ENCODE peak calls at places on chromosomes 11 and 22, in four cellular contexts. One of them, this sample, is unnamed.
A peak's percentile ranks its signal among the peaks of the same experiment; 100 is the strongest.

GRCh38 chr11:4523666-4524065 is 21.3 kb upstream of the OR52M1 start:
- DNase-seq in A549: no peak
- DNase-seq in left ventricle myocardium inferior: no peak
- DNase-seq in stomach: no peak
- DNase-seq in this sample: no peak

GRCh38 chr11:78290293-78291176 is 101.8 kb downstream of the USP35 start:
- DNase-seq in A549: peak; percentile 50
- DNase-seq in left ventricle myocardium inferior: no peak
- DNase-seq in stomach: peak; percentile 28
- DNase-seq in this sample: no peak

GRCh38 chr11:94151903-94152677 is 23.4 kb downstream of the PANX1 start:
- DNase-seq in A549: peak; percentile 62
- DNase-seq in left ventricle myocardium inferior: no peak
- DNase-seq in stomach: peak; percentile 37
- DNase-seq in this sample: peak; percentile 71

GRCh38 chr11:61598886-61599868 is 18.3 kb upstream of the SYT7 start:
- DNase-seq in A549: no peak
- DNase-seq in left ventricle myocardium inferior: peak; percentile 60
- DNase-seq in stomach: no peak
- DNase-seq in this sample: no peak

GRCh38 chr11:120024046-120024445 is 113.9 kb downstream of the TRIM29 start:
- DNase-seq in A549: no peak
- DNase-seq in left ventricle myocardium inferior: no peak
- DNase-seq in stomach: no peak
- DNase-seq in this sample: no peak

GRCh38 chr11:35862666-35863065 is 81.2 kb upstream of the LDLRAD3 start:
- DNase-seq in A549: no peak
- DNase-seq in left ventricle myocardium inferior: no peak
- DNase-seq in stomach: no peak
- DNase-seq in this sample: no peak

GRCh38 chr11:20022363-20023081 is 137.8 kb downstream of the DBX1 start:
- DNase-seq in A549: peak; percentile 50
- DNase-seq in left ventricle myocardium inferior: no peak
- DNase-seq in stomach: no peak
- DNase-seq in this sample: no peak

GRCh38 chr22:21921729-21922128 is 30.9 kb downstream of the PPM1F start:
- DNase-seq in A549: no peak
- DNase-seq in left ventricle myocardium inferior: no peak
- DNase-seq in stomach: no peak
- DNase-seq in this sample: peak; percentile 74

GRCh38 chr22:40452730-40453487 is 82.5 kb downstream of the SGSM3 start:
- DNase-seq in A549: no peak
- DNase-seq in left ventricle myocardium inferior: no peak
- DNase-seq in stomach: no peak
- DNase-seq in this sample: no peak

GRCh38 chr11:110251837-110252236 is 44.6 kb downstream of the RDX start:
- DNase-seq in A549: peak; percentile 31
- DNase-seq in left ventricle myocardium inferior: no peak
- DNase-seq in stomach: peak; percentile 49
- DNase-seq in this sample: no peak
- H3K27ac ChIP-seq in A549: peak overlapping the region; percentile 69
- H3K27ac ChIP-seq in left ventricle myocardium inferior: peak overlapping the region; percentile 67
- H3K27ac ChIP-seq in stomach: peak overlapping the region; percentile 13
- H3K27ac ChIP-seq in this sample: peak overlapping the region; percentile 34

DNA sequence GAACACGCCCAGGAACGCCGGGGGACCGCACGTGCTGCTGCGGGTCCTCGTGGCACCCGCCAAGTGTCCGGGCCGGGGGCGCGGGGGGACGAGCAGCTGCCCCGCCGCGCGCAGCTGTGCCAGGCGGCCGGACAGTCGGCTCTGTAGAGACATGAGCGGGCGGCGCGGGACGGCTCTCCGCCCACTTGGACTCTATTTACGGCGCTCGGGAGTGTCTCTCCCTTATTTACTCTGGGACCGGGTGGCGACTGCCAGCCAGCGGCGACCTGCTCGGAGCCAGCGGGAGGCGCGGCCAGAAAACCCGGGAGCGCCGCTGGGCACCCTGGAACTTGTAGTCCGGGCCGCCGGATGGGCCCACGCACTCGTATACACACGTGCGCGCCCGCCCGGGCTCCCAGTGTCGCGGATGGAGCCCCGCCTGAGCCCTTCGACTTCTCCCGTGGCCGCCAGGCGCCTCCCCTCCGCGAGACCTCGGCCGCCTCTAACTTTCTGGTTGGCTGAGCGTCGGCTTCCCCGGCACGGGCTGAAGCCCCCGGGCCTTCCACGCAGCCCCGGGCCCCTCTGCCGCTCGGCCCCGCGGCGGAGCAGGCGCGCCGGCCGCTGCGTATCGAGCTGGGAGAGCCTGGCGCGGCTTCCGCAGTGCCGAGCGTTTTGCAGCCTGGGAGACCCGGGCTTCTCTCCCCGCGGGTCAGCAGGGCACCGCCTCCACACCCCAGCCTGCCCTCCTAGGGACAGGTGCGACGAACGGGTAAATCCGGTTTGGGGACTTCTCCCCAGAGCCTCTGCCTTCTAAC is at the start of gene MACROD1:
- DNase-seq in A549: peak; percentile 91
- DNase-seq in left ventricle myocardium inferior: peak; percentile 91
- DNase-seq in stomach: peak; percentile 95
- DNase-seq in this sample: peak; percentile 91
- H3K4me3 ChIP-seq in A549: peak within 1 kb of the TSS; percentile 81
- H3K4me3 ChIP-seq in left ventricle myocardium inferior: peak within 1 kb of the TSS; percentile 90
- H3K4me3 ChIP-seq in stomach: peak within 1 kb of the TSS; percentile 82
- H3K4me3 ChIP-seq in this sample: peak within 1 kb of the TSS; percentile 67

GRCh38 chr11:123645576-123645975 is 8.8 kb downstream of the SCN3B start:
- DNase-seq in A549: no peak
- DNase-seq in left ventricle myocardium inferior: no peak
- DNase-seq in stomach: no peak
- DNase-seq in this sample: no peak

GRCh38 chr11:123640677-123641494 is 13.5 kb downstream of the SCN3B start:
- DNase-seq in A549: peak; percentile 35
- DNase-seq in left ventricle myocardium inferior: peak; percentile 29
- DNase-seq in stomach: peak; percentile 53
- DNase-seq in this sample: no peak

GRCh38 chr11:123640029-123640428 is 14.4 kb downstream of the SCN3B start:
- DNase-seq in A549: no peak
- DNase-seq in left ventricle myocardium inferior: no peak
- DNase-seq in stomach: no peak
- DNase-seq in this sample: no peak

GRCh38 chr11:123641495-123641840 is 13.0 kb downstream of the SCN3B start:
- DNase-seq in A549: no peak
- DNase-seq in left ventricle myocardium inferior: no peak
- DNase-seq in stomach: no peak
- DNase-seq in this sample: no peak

DNA sequence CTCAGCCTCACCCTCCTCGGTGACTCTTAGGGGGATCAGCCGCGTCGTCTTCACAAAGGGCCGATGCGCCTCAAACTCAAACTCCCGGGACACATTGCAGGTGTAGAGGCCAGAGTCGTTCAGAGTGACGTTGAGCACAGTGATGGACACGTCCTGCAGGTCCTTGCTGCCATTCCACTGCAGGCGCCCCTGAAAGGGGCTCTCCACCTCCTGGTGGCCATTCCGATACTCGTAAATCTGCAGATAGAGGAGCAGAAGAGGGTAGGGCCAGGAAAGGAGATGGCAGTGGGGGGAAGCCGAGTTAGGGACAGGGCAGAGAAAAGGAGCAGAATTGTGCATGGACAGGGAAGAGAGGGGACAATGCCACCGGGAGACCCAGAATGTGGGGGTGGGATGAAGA is 12.0 kb downstream of the SCN3B start:
- DNase-seq in A549: no peak
- DNase-seq in left ventricle myocardium inferior: no peak
- DNase-seq in stomach: no peak
- DNase-seq in this sample: no peak
- TF ChIP-seq CTCF in A549: no peak
- TF ChIP-seq CTCF in left ventricle myocardium inferior: no peak
- TF ChIP-seq CTCF in stomach: no peak
- TF ChIP-seq CTCF in this sample: no peak

DNA sequence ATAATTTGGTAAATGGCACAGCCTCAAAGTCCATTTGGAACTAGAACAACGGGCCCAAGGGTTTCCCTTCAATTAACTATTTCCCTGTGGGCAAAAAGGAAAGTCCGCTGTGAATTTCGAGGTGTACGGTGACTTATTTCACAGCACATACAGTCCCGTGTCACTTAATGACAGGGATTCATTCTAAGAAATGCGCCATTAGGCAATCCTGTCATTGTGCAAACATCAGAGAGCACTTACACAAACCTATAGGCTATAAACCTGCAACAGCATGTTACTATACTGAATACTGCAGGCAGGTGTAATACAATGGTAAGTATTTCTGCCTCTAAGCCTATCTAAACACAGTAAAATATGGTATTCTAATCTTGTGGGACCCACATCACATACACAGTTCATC is 551.6 kb downstream of the OPCML start:
- DNase-seq in A549: no peak
- DNase-seq in left ventricle myocardium inferior: no peak
- DNase-seq in stomach: no peak
- DNase-seq in this sample: no peak
- H3K27ac ChIP-seq in A549: no peak overlapping the region
- H3K27ac ChIP-seq in left ventricle myocardium inferior: no peak overlapping the region
- H3K27ac ChIP-seq in stomach: no peak overlapping the region
- H3K27ac ChIP-seq in this sample: no peak overlapping the region

GRCh38 chr11:8962827-8963226 is 1.4 kb downstream of the TMEM9B start:
- DNase-seq in A549: no peak
- DNase-seq in left ventricle myocardium inferior: no peak
- DNase-seq in stomach: no peak
- DNase-seq in this sample: no peak
- H3K4me3 ChIP-seq in A549: peak overlapping the region; percentile 78
- H3K4me3 ChIP-seq in left ventricle myocardium inferior: peak overlapping the region; percentile 85
- H3K4me3 ChIP-seq in stomach: peak overlapping the region; percentile 86
- H3K4me3 ChIP-seq in this sample: no peak overlapping the region

GRCh38 chr11:12542186-12542935 is 131.9 kb upstream of the TEAD1 start:
- DNase-seq in A549: no peak
- DNase-seq in left ventricle myocardium inferior: no peak
- DNase-seq in stomach: no peak
- DNase-seq in this sample: no peak

GRCh38 chr11:12541588-12542151 is 132.6 kb upstream of the TEAD1 start:
- DNase-seq in A549: no peak
- DNase-seq in left ventricle myocardium inferior: no peak
- DNase-seq in stomach: no peak
- DNase-seq in this sample: no peak

GRCh38 chr11:12539570-12539969 is 134.7 kb upstream of the TEAD1 start:
- DNase-seq in A549: peak; percentile 29
- DNase-seq in left ventricle myocardium inferior: no peak
- DNase-seq in stomach: no peak
- DNase-seq in this sample: no peak

GRCh38 chr11:12540075-12540685 is 134.0 kb upstream of the TEAD1 start:
- DNase-seq in A549: peak; percentile 38
- DNase-seq in left ventricle myocardium inferior: no peak
- DNase-seq in stomach: no peak
- DNase-seq in this sample: peak; percentile 17

GRCh38 chr11:12540913-12541587 is 133.2 kb upstream of the TEAD1 start:
- DNase-seq in A549: peak; percentile 34
- DNase-seq in left ventricle myocardium inferior: no peak
- DNase-seq in stomach: no peak
- DNase-seq in this sample: no peak
- TF ChIP-seq CTCF in A549: no peak
- TF ChIP-seq CTCF in left ventricle myocardium inferior: peak; percentile 25
- TF ChIP-seq CTCF in stomach: no peak
- TF ChIP-seq CTCF in this sample: peak; percentile 26

GRCh38 chr11:73226297-73227006 is 8.4 kb downstream of the P2RY2 start:
- DNase-seq in A549: no peak
- DNase-seq in left ventricle myocardium inferior: no peak
- DNase-seq in stomach: no peak
- DNase-seq in this sample: no peak

GRCh38 chr11:73225001-73225686 is 7.1 kb downstream of the P2RY2 start:
- DNase-seq in A549: no peak
- DNase-seq in left ventricle myocardium inferior: no peak
- DNase-seq in stomach: no peak
- DNase-seq in this sample: no peak

GRCh38 chr11:73227571-73228211 is 9.6 kb downstream of the P2RY2 start:
- DNase-seq in A549: no peak
- DNase-seq in left ventricle myocardium inferior: no peak
- DNase-seq in stomach: peak; percentile 87
- DNase-seq in this sample: no peak

GRCh38 chr11:73223998-73224730 is 6.1 kb downstream of the P2RY2 start:
- DNase-seq in A549: no peak
- DNase-seq in left ventricle myocardium inferior: no peak
- DNase-seq in stomach: no peak
- DNase-seq in this sample: no peak

GRCh38 chr11:73225851-73226250 is 7.8 kb downstream of the P2RY2 start:
- DNase-seq in A549: no peak
- DNase-seq in left ventricle myocardium inferior: no peak
- DNase-seq in stomach: no peak
- DNase-seq in this sample: no peak
- H3K27ac ChIP-seq in A549: no peak overlapping the region
- H3K27ac ChIP-seq in left ventricle myocardium inferior: no peak overlapping the region
- H3K27ac ChIP-seq in stomach: no peak overlapping the region
- H3K27ac ChIP-seq in this sample: no peak overlapping the region

DNA sequence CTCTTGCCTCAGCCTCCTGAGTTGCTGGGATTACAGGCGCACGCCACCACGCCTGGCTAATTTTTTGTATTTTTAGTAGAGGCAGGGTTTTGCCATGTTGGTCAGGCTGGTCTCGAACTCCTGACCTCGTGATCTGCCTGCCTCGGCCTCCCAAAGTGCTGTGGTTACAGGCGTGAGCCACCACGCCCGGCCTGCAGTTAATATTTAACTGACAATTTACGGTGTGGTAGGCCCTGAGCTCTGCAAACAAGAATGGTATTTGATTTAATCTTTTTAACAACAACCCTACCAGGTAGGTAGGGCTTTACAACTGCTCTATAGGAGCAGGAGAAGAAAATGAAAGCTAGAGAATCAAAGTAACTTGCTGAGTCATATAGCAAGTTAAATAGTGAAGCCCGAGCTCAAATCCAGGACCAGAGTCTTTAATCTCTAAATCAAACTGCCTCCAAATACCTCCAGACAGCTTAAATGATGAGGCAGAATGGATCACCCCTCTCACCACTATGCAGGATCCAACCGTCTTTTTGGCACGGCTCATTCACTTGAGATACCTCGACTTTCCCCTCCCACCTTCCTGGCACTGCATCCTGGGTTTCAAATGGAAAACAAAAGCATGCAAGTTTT is 9.4 kb downstream of the UEVLD start:
- DNase-seq in A549: peak; percentile 84
- DNase-seq in left ventricle myocardium inferior: no peak
- DNase-seq in stomach: peak; percentile 65
- DNase-seq in this sample: no peak
- H3K4me3 ChIP-seq in A549: peak overlapping the region; percentile 16
- H3K4me3 ChIP-seq in left ventricle myocardium inferior: no peak overlapping the region
- H3K4me3 ChIP-seq in stomach: peak overlapping the region; percentile 24
- H3K4me3 ChIP-seq in this sample: no peak overlapping the region